ENCODE peak calls at places on chromosomes 2 and 18, in nine cellular contexts. One of them, this sample, is unnamed.

GRCh38 chr2:54957321-54957999 is 92.8 kb downstream of the RTN4 start:
- DNase-seq in amniotic stem cell: no peak
- DNase-seq in fibroblast of lung: no peak
- DNase-seq in AG08396: no peak
- DNase-seq in sciatic nerve: no peak
- DNase-seq in cardiac muscle cell: no peak
- DNase-seq in stromal cell of bone marrow: no peak
- DNase-seq in lower leg skin: no peak
- DNase-seq in SK-MEL-5: no peak
- DNase-seq in this sample: no peak

GRCh38 chr18:23422751-23423418 is 30.2 kb upstream of the RIOK3 start:
- DNase-seq in sciatic nerve: no peak
- DNase-seq in amniotic stem cell: no peak
- DNase-seq in lower leg skin: peak
- DNase-seq in SK-MEL-5: no peak
- DNase-seq in fibroblast of lung: peak
- DNase-seq in cardiac muscle cell: peak
- DNase-seq in stromal cell of bone marrow: no peak
- DNase-seq in AG08396: peak
- DNase-seq in this sample: peak

GRCh38 chr2:133152801-133153200 is 415.5 kb downstream of the NCKAP5 start:
- DNase-seq in stromal cell of bone marrow: no peak
- DNase-seq in sciatic nerve: no peak
- DNase-seq in lower leg skin: no peak
- DNase-seq in cardiac muscle cell: no peak
- DNase-seq in AG08396: no peak
- DNase-seq in SK-MEL-5: no peak
- DNase-seq in fibroblast of lung: no peak
- DNase-seq in amniotic stem cell: no peak
- DNase-seq in this sample: no peak

GRCh38 chr2:1736997-1737480 is 7.3 kb downstream of the PXDN start:
- DNase-seq in SK-MEL-5: no peak
- DNase-seq in sciatic nerve: peak
- DNase-seq in cardiac muscle cell: peak
- DNase-seq in amniotic stem cell: peak
- DNase-seq in lower leg skin: no peak
- DNase-seq in fibroblast of lung: peak
- DNase-seq in AG08396: peak
- DNase-seq in stromal cell of bone marrow: peak
- DNase-seq in this sample: peak

GRCh38 chr2:25821225-25822056 is 56.8 kb downstream of the ASXL2 start:
- DNase-seq in SK-MEL-5: no peak
- DNase-seq in stromal cell of bone marrow: peak
- DNase-seq in amniotic stem cell: no peak
- DNase-seq in lower leg skin: no peak
- DNase-seq in AG08396: no peak
- DNase-seq in sciatic nerve: no peak
- DNase-seq in cardiac muscle cell: peak
- DNase-seq in fibroblast of lung: peak
- DNase-seq in this sample: peak

GRCh38 chr18:40012931-40013609 is 1942.0 kb upstream of the PIK3C3 start:
- DNase-seq in fibroblast of lung: peak
- DNase-seq in amniotic stem cell: no peak
- DNase-seq in SK-MEL-5: no peak
- DNase-seq in cardiac muscle cell: no peak
- DNase-seq in sciatic nerve: no peak
- DNase-seq in AG08396: no peak
- DNase-seq in lower leg skin: no peak
- DNase-seq in stromal cell of bone marrow: no peak
- DNase-seq in this sample: no peak

GRCh38 chr2:83860320-83860719 is 598.8 kb downstream of the SUCLG1 start:
- DNase-seq in sciatic nerve: no peak
- DNase-seq in SK-MEL-5: no peak
- DNase-seq in cardiac muscle cell: no peak
- DNase-seq in stromal cell of bone marrow: no peak
- DNase-seq in AG08396: no peak
- DNase-seq in amniotic stem cell: no peak
- DNase-seq in fibroblast of lung: no peak
- DNase-seq in lower leg skin: no peak
- DNase-seq in this sample: no peak

GRCh38 chr2:194553969-194554368 is 1103.1 kb upstream of the SLC39A10 start:
- DNase-seq in fibroblast of lung: no peak
- DNase-seq in SK-MEL-5: no peak
- DNase-seq in sciatic nerve: no peak
- DNase-seq in amniotic stem cell: no peak
- DNase-seq in AG08396: no peak
- DNase-seq in stromal cell of bone marrow: no peak
- DNase-seq in cardiac muscle cell: no peak
- DNase-seq in lower leg skin: no peak
- DNase-seq in this sample: no peak

GRCh38 chr2:28201711-28202180 is 190.9 kb upstream of the FOSL2 start:
- DNase-seq in AG08396: no peak
- DNase-seq in cardiac muscle cell: no peak
- DNase-seq in fibroblast of lung: no peak
- DNase-seq in SK-MEL-5: no peak
- DNase-seq in amniotic stem cell: no peak
- DNase-seq in lower leg skin: no peak
- DNase-seq in stromal cell of bone marrow: no peak
- DNase-seq in sciatic nerve: no peak
- DNase-seq in this sample: no peak

GRCh38 chr18:8747440-8747937 is 42.1 kb downstream of the MTCL1 start:
- DNase-seq in stromal cell of bone marrow: peak
- DNase-seq in amniotic stem cell: peak
- DNase-seq in sciatic nerve: no peak
- DNase-seq in AG08396: peak
- DNase-seq in lower leg skin: no peak
- DNase-seq in fibroblast of lung: peak
- DNase-seq in cardiac muscle cell: peak
- DNase-seq in SK-MEL-5: no peak
- DNase-seq in this sample: peak

GRCh38 chr2:11481789-11482472 is 16.0 kb upstream of the E2F6 start:
- DNase-seq in AG08396: no peak
- DNase-seq in cardiac muscle cell: no peak
- DNase-seq in stromal cell of bone marrow: no peak
- DNase-seq in fibroblast of lung: no peak
- DNase-seq in sciatic nerve: no peak
- DNase-seq in lower leg skin: no peak
- DNase-seq in SK-MEL-5: no peak
- DNase-seq in amniotic stem cell: no peak
- DNase-seq in this sample: no peak

GRCh38 chr2:74919827-74920226 is 38.6 kb upstream of the POLE4 start:
- DNase-seq in SK-MEL-5: no peak
- DNase-seq in lower leg skin: no peak
- DNase-seq in AG08396: peak
- DNase-seq in stromal cell of bone marrow: no peak
- DNase-seq in fibroblast of lung: peak
- DNase-seq in cardiac muscle cell: peak
- DNase-seq in amniotic stem cell: no peak
- DNase-seq in sciatic nerve: peak
- DNase-seq in this sample: peak

GRCh38 chr2:66481100-66481549 is 46.2 kb downstream of the MEIS1 start:
- DNase-seq in stromal cell of bone marrow: peak
- DNase-seq in lower leg skin: no peak
- DNase-seq in cardiac muscle cell: peak
- DNase-seq in AG08396: peak
- DNase-seq in SK-MEL-5: no peak
- DNase-seq in sciatic nerve: no peak
- DNase-seq in amniotic stem cell: no peak
- DNase-seq in fibroblast of lung: peak
- DNase-seq in this sample: peak

GRCh38 chr2:233542507-233542906 is 24.1 kb downstream of the USP40 start:
- DNase-seq in cardiac muscle cell: peak
- DNase-seq in amniotic stem cell: no peak
- DNase-seq in lower leg skin: no peak
- DNase-seq in AG08396: no peak
- DNase-seq in sciatic nerve: no peak
- DNase-seq in stromal cell of bone marrow: peak
- DNase-seq in fibroblast of lung: peak
- DNase-seq in SK-MEL-5: no peak
- DNase-seq in this sample: peak

GRCh38 chr2:99811544-99811943 is 321.7 kb upstream of the REV1 start:
- DNase-seq in stromal cell of bone marrow: no peak
- DNase-seq in sciatic nerve: no peak
- DNase-seq in amniotic stem cell: peak
- DNase-seq in lower leg skin: no peak
- DNase-seq in SK-MEL-5: no peak
- DNase-seq in AG08396: no peak
- DNase-seq in cardiac muscle cell: no peak
- DNase-seq in fibroblast of lung: peak
- DNase-seq in this sample: peak

GRCh38 chr18:54801374-54801773 is 26.9 kb upstream of the RAB27B start:
- DNase-seq in fibroblast of lung: no peak
- DNase-seq in sciatic nerve: no peak
- DNase-seq in amniotic stem cell: no peak
- DNase-seq in cardiac muscle cell: no peak
- DNase-seq in stromal cell of bone marrow: no peak
- DNase-seq in AG08396: no peak
- DNase-seq in lower leg skin: no peak
- DNase-seq in SK-MEL-5: no peak
- DNase-seq in this sample: no peak

GRCh38 chr2:54626131-54626530 is 97.3 kb upstream of the EML6 start:
- DNase-seq in SK-MEL-5: no peak
- DNase-seq in cardiac muscle cell: no peak
- DNase-seq in stromal cell of bone marrow: no peak
- DNase-seq in fibroblast of lung: no peak
- DNase-seq in lower leg skin: no peak
- DNase-seq in AG08396: no peak
- DNase-seq in sciatic nerve: no peak
- DNase-seq in amniotic stem cell: no peak
- DNase-seq in this sample: no peak